ENCODE peak calls at places on chromosomes 13 and 19, in four cellular contexts. D, T, N and V are unnamed samples.

GRCh38 chr19:35783469-35784400 is 8.4 kb downstream of the ARHGAP33 start:
- DNase-seq in T (no peak), N (no peak), D (no peak), V (no peak)

GRCh38 chr19:2317300-2317699 is 9.3 kb upstream of the LINGO3 start:
- DNase-seq in T (no peak), N (no peak), D (no peak), V (no peak)

GRCh38 chr13:94371855-94372254 is 107.6 kb downstream of the DCT start:
- DNase-seq in N (no peak), D (no peak), T (no peak), V (no peak)

GRCh38 chr19:3335431-3336350 is 30.7 kb upstream of the NFIC start:
- DNase-seq in T (no peak), D (no peak), N (no peak), V (no peak)

GRCh38 chr13:23715762-23716235 is 145.6 kb downstream of the TNFRSF19 start:
- DNase-seq in N (peak; percentile 18), T (peak; percentile 49), D (no peak), V (peak; percentile 43)

GRCh38 chr19:17686592-17687042 is 1.5 kb downstream of the UNC13A start:
- DNase-seq in D (no peak), T (peak; percentile 5), N (peak; percentile 46), V (no peak)

GRCh38 chr13:74710006-74710405 is 575.8 kb upstream of the KLF12 start:
- DNase-seq in T (no peak), D (no peak), N (no peak), V (peak; percentile 58)

GRCh38 chr13:40026741-40027140 is 371.3 kb downstream of the COG6 start:
- DNase-seq in D (no peak), N (no peak), T (no peak), V (no peak)

GRCh38 chr19:1465191-1466016 is 13.6 kb downstream of the C19orf25 start:
- DNase-seq in N (no peak), T (peak; percentile 73), D (no peak), V (peak; percentile 79)

GRCh38 chr13:99821741-99822140 is 149.8 kb downstream of the ZIC5 start:
- DNase-seq in N (no peak), T (no peak), D (no peak), V (no peak)

GRCh38 chr19:45682908-45683307 is 8.8 kb downstream of the SNRPD2 start:
- DNase-seq in N (no peak), D (no peak), T (no peak), V (no peak)

GRCh38 chr13:38868870-38869269 is 121.8 kb downstream of the STOML3 start:
- DNase-seq in N (no peak), T (no peak), D (no peak), V (no peak)

GRCh38 chr19:18044825-18045304 is 36.9 kb downstream of the ARRDC2 start:
- DNase-seq in N (no peak), T (no peak), D (peak; percentile 83), V (peak; percentile 53)

GRCh38 chr19:35977446-35978222 is 17.4 kb upstream of the SDHAF1 start:
- DNase-seq in T (no peak), N (peak; percentile 45), D (no peak), V (no peak)

GRCh38 chr13:78862460-78862859 is 203.5 kb upstream of the OBI1 start:
- DNase-seq in D (no peak), T (no peak), N (no peak), V (no peak)

GRCh38 chr19:7926021-7926726 is at the start of gene CTXN1:
- DNase-seq in N (no peak), T (peak; percentile 85), D (no peak), V (peak; percentile 62)

GRCh38 chr13:106602178-106602577 is 34.2 kb upstream of the ARGLU1 start:
- DNase-seq in N (no peak), D (no peak), T (no peak), V (no peak)

GRCh38 chr13:39105110-39105509 is 66.9 kb downstream of the NHLRC3 start:
- DNase-seq in N (no peak), T (peak; percentile 54), D (no peak), V (peak; percentile 40)

GRCh38 chr19:4976412-4977298 is 7.7 kb downstream of the KDM4B start:
- DNase-seq in N (no peak), D (no peak), T (no peak), V (peak; percentile 93)
- TF ChIP-seq CTCF in N (peak; percentile 54), D (peak; percentile 58), T (peak; percentile 78), V (peak; percentile 70)

DNA sequence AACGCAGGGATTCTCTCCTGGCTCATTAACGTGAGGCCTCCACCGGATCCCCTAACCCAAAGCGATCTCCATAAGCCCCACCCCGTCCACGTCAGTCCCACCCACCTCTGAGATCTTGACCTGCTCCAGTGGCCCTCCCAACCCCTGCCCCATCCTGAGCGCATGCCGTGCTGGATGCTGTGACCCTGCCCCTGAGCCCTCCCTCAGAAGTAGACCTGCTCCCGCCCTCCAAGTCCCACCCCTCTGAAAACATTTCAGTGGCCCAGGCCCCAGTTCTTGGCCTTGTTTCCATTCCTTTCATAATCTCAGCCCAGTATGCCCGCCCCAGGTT is 19.9 kb downstream of the LMTK3 start:
- DNase-seq in T (peak; percentile 48), D (no peak), N (no peak), V (no peak)
- TF ChIP-seq CTCF in T (no peak), D (no peak), N (no peak), V (no peak)

DNA sequence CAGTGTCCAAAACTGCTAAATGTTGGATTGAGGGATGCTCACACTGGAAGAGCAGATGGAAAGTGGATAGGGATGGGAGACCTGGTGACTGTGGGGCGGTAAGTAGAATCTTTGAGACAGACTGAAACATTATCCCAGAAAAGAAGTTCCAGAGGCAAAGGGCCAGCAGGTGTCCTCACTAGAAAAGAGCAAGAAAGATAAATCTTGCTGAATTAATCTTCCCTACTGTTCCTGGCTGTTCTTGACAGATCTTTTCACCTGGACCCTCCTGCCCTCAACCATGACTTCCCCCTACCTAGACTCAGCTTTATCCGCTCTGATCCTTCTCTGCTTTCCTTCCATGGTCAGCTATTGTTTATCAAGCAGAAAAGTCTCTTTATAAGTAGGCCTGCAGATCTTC is 35.0 kb upstream of the FRY start:
- DNase-seq in T (no peak), D (no peak), N (no peak), V (no peak)
- TF ChIP-seq CTCF in T (no peak), D (no peak), N (no peak), V (no peak)

GRCh38 chr13:71714802-71715375 is 152.1 kb downstream of the DACH1 start:
- DNase-seq in D (no peak), N (no peak), T (no peak), V (no peak)

GRCh38 chr13:71722206-71722605 is 144.8 kb downstream of the DACH1 start:
- DNase-seq in N (no peak), T (no peak), D (no peak), V (peak; percentile 58)

GRCh38 chr13:71712988-71713653 is 153.9 kb downstream of the DACH1 start:
- DNase-seq in T (peak; percentile 79), D (no peak), N (no peak), V (peak; percentile 5)

GRCh38 chr13:71721117-71721516 is 145.9 kb downstream of the DACH1 start:
- DNase-seq in D (no peak), T (no peak), N (no peak), V (no peak)

DNA sequence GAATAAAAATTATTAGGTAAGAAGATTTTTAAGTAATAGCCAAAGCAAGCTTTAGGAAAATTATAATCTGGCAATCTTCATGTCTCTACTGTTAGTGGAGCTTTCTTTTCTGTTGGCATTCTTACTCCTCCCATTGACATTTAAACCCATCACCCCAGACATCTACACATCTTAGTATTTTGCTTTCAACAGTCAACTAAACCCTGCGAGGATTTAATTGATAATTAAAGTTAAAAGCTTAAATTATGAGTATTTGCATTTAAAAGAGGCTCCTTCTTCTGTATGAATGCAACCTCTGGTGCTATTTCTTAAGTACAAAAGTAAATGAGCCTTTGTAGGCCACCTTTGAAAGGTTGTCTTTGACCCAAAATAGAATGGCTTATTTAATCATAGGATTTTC is 148.1 kb downstream of the DACH1 start:
- DNase-seq in D (no peak), T (no peak), N (no peak), V (no peak)
- TF ChIP-seq CTCF in D (no peak), T (no peak), N (no peak), V (no peak)

GRCh38 chr19:29872224-29872731 is 60.5 kb downstream of the CCNE1 start:
- DNase-seq in D (no peak), T (peak; percentile 33), N (no peak), V (peak; percentile 19)
- TF ChIP-seq CTCF in D (peak; percentile 31), T (peak; percentile 27), N (peak; percentile 26), V (peak; percentile 18)

DNA sequence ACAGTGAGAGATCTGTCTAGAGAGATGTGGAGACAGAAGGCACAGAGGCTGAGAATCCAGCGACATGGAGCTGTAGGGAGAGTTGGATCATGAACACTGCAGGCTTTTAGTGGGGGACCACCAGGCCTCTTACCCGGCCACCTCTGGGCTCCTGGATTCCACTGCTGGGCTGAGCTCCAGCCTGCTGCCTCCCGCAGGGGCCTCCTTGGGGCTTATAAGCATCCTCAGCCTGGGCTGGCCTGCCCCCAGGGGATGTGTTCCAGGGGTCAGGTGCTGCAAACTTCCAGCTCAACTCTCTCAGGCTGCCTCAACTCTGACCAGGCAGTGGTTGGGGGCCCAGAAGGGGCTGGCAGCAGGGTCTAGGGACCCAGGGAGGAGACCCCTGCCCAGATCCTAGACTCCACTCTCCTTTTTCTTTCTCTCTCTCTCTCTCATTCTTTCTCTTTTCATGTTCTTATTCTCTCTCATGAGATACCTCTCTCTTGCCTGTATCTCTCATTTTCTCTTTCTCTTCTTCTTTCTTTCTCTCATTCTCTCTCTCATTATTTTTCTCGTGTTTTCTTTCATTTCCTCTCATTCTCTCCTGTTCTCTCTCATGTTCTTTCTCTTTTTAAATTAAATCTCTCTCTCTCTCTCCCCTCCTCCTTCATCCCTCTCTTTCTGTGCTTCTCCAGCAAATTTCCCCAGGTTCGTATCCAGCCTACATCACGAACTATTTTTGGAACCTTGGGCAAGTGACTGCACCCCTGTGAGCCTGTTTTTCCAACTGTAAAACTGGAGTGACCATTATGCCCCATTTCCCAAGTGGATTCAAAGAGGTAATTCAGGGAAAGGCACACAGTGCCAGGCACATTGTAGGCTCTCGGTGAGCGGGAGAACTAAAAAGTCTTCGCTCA is at the start of gene KLK4:
- DNase-seq in D (no peak), T (no peak), N (no peak), V (no peak)
- TF ChIP-seq CTCF in D (no peak), T (no peak), N (no peak), V (no peak)

GRCh38 chr19:19343016-19343362 is 22.4 kb downstream of the MAU2 start:
- DNase-seq in T (no peak), D (no peak), N (no peak), V (no peak)
- TF ChIP-seq CTCF in T (no peak), D (no peak), N (peak; percentile 2), V (no peak)